ENCODE peak calls at places on chromosome 18, in seven cellular contexts. D is stimulated activated CD8-positive, alpha-beta memory T cell treated with anti-CD3 and anti-CD28 coated beads, Interleukin-15, amount 100 ng/mL, for 24 hours; O is GM20000; Y is coronary artery; M is hippocampal formation; G is effector CD4-positive, alpha-beta T cell; A is fibroblast of gingiva. T is an unnamed sample.
A peak's percentile ranks its signal among the peaks of the same experiment; 100 is the strongest.

GRCh38 chr18:9135912-9136314 is 668 bp upstream of the ANKRD12 start:
- DNase-seq in D (no peak), O (no peak), Y (no peak), M (peak; percentile 49), G (no peak), A (peak; percentile 21), T (peak; percentile 67)

GRCh38 chr18:79796531-79797390 is 977 bp upstream of the KCNG2 start:
- DNase-seq in D (no peak), O (no peak), Y (no peak), M (no peak), G (no peak), A (peak; percentile 36), T (no peak)

GRCh38 chr18:31445908-31446307 is 1.6 kb upstream of the DSG3 start:
- DNase-seq in D (no peak), O (no peak), Y (no peak), M (no peak), G (no peak), A (no peak), T (no peak)

GRCh38 chr18:376307-376706 is 108.5 kb upstream of the THOC1 start:
- DNase-seq in D (no peak), O (no peak), Y (no peak), M (no peak), G (no peak), A (peak; percentile 39), T (no peak)

GRCh38 chr18:62151068-62151771 is 35.6 kb downstream of the PIGN start:
- DNase-seq in D (no peak), O (no peak), Y (no peak), M (no peak), G (no peak), A (no peak), T (no peak)

GRCh38 chr18:72692086-72692485 is 147.9 kb upstream of the CBLN2 start:
- DNase-seq in D (no peak), O (no peak), Y (no peak), M (no peak), G (no peak), A (no peak), T (no peak)

GRCh38 chr18:49613741-49614151 is 51.9 kb downstream of the LIPG start:
- DNase-seq in D (no peak), O (no peak), Y (no peak), M (no peak), G (no peak), A (no peak), T (no peak)

GRCh38 chr18:62778976-62779869 is 63.9 kb downstream of the PHLPP1 start:
- DNase-seq in D (no peak), O (no peak), Y (no peak), M (no peak), G (no peak), A (no peak), T (no peak)

GRCh38 chr18:31942301-31942998 is 478 bp downstream of the TRAPPC8 start:
- DNase-seq in D (peak; percentile 5), O (peak; percentile 62), Y (peak; percentile 77), M (peak; percentile 34), G (no peak), A (peak; percentile 43), T (peak; percentile 79)

GRCh38 chr18:8468911-8469310 is 140.3 kb upstream of the RAB12 start:
- DNase-seq in D (no peak), O (no peak), Y (no peak), M (no peak), G (no peak), A (no peak), T (no peak)

GRCh38 chr18:499351-500229 is 911 bp downstream of the COLEC12 start:
- DNase-seq in D (no peak), O (no peak), Y (no peak), M (no peak), G (no peak), A (peak; percentile 79), T (peak; percentile 9)